ENCODE peak calls at places on chromosomes 4 and X, in five cellular contexts. L is tibial nerve, C is heart right ventricle, E is cardiac fibroblast, I is Calu3. M is an unnamed sample.

GRCh38 chr4:39732728-39733127 is 34.8 kb downstream of the UBE2K start:
- DNase-seq in L (no peak), C (no peak), E (peak; percentile 79), I (no peak), M (no peak)

GRCh38 chr4:37628977-37629609 is 57.1 kb downstream of the RELL1 start:
- DNase-seq in L (no peak), C (no peak), E (peak; percentile 63), I (peak; percentile 21), M (peak; percentile 31)

GRCh38 chr4:121824950-121825349 is 1.3 kb upstream of the CCNA2 start:
- DNase-seq in L (no peak), C (no peak), E (no peak), I (no peak), M (no peak)

GRCh38 chr4:124262211-124263179 is 450.0 kb downstream of the ANKRD50 start:
- DNase-seq in L (peak; percentile 26), C (peak; percentile 73), E (peak; percentile 95), I (peak; percentile 65), M (peak; percentile 26)

GRCh38 chrX:71111141-71111843 is at the start of gene IL2RG:
- DNase-seq in L (no peak), C (no peak), E (no peak), I (no peak), M (no peak)

GRCh38 chrX:10634681-10635161 is 14.3 kb upstream of the MID1 start:
- DNase-seq in L (no peak), C (no peak), E (peak; percentile 57), I (peak; percentile 73), M (no peak)

GRCh38 chr4:6008766-6009385 is 9.4 kb downstream of the C4orf50 start:
- DNase-seq in L (no peak), C (no peak), E (no peak), I (no peak), M (no peak)

GRCh38 chrX:148960060-148960459 is 459.6 kb downstream of the AFF2 start:
- DNase-seq in L (no peak), C (no peak), E (peak; percentile 28), I (no peak), M (no peak)

GRCh38 chr4:64144994-64145393 is 264.3 kb downstream of the TECRL start:
- DNase-seq in L (no peak), C (peak; percentile 9), E (no peak), I (peak; percentile 13), M (no peak)

GRCh38 chr4:81580346-81581013 is 108.8 kb upstream of the RASGEF1B start:
- DNase-seq in L (no peak), C (no peak), E (no peak), I (no peak), M (no peak)

GRCh38 chrX:107684956-107685385 is 56.7 kb downstream of the PRPS1 start:
- DNase-seq in L (peak; percentile 63), C (peak; percentile 48), E (peak; percentile 90), I (peak; percentile 75), M (no peak)

GRCh38 chrX:19554786-19555185 is 39.5 kb upstream of the MAP3K15 start:
- DNase-seq in L (no peak), C (no peak), E (peak; percentile 11), I (no peak), M (no peak)

GRCh38 chr4:24800273-24800880 is 5.0 kb downstream of the SOD3 start:
- DNase-seq in L (no peak), C (peak; percentile 20), E (peak; percentile 36), I (no peak), M (no peak)

GRCh38 chrX:96590403-96590802 is 94.2 kb upstream of the DIAPH2 start:
- DNase-seq in L (no peak), C (no peak), E (no peak), I (no peak), M (no peak)

GRCh38 chrX:22053486-22053885 is 21.4 kb downstream of the PHEX start:
- DNase-seq in L (no peak), C (no peak), E (no peak), I (no peak), M (no peak)

GRCh38 chr4:80731436-80731835 is 299.1 kb upstream of the BMP3 start:
- DNase-seq in L (no peak), C (no peak), E (no peak), I (no peak), M (no peak)

GRCh38 chrX:139158256-139158655 is 372.3 kb upstream of the F9 start:
- DNase-seq in L (no peak), C (no peak), E (no peak), I (peak; percentile 0), M (no peak)

GRCh38 chrX:13151806-13152510 is 107.5 kb upstream of the FAM9C start:
- DNase-seq in L (no peak), C (peak; percentile 9), E (peak; percentile 41), I (no peak), M (no peak)

GRCh38 chrX:107766470-107767140 is 9.0 kb downstream of the TSC22D3 start:
- DNase-seq in L (no peak), C (no peak), E (peak; percentile 82), I (no peak), M (no peak)

GRCh38 chr4:62835579-62835978 is 1573.7 kb downstream of the TECRL start:
- DNase-seq in L (no peak), C (no peak), E (no peak), I (no peak), M (no peak)

GRCh38 chrX:152926279-152926678 is 28.4 kb downstream of the ZNF185 start:
- DNase-seq in L (no peak), C (no peak), E (peak; percentile 58), I (peak; percentile 79), M (no peak)

GRCh38 chrX:20681691-20682090 is 415.0 kb upstream of the RPS6KA3 start:
- DNase-seq in L (no peak), C (no peak), E (no peak), I (no peak), M (no peak)

GRCh38 chr4:87559090-87559837 is 30.1 kb upstream of the SPARCL1 start:
- DNase-seq in L (no peak), C (no peak), E (no peak), I (peak; percentile 34), M (no peak)

GRCh38 chr4:185142911-185143595 is at the start of gene SLC25A4:
- DNase-seq in L (peak; percentile 74), C (peak; percentile 87), E (peak; percentile 71), I (peak; percentile 86), M (peak; percentile 62)
- TF ChIP-seq CTCF in L (peak; percentile 61), C (peak; percentile 51), E (peak; percentile 11), I (no peak), M (no peak)

DNA sequence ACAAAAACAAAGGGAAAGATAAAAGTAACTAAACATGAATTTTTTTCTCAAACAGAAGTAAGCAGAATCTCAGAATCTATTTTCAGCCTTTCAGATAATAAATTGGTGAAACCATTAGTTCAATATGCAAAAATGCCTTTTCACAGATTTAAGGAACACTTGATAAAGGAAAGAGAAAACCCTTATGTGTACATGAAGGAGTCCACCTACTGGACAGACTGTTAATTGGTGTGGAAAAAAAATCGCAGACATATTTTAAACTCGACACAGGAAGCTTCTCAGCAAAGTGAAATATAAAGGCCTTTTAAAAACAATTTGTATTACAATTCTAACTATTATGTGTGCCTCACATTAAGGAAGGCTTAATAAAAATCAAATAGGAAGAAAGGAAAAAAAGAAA is 22.3 kb downstream of the COX7B2 start:
- DNase-seq in L (no peak), C (no peak), E (peak; percentile 9), I (no peak), M (no peak)
- TF ChIP-seq CTCF in L (no peak), C (peak; percentile 31), E (peak; percentile 41), I (peak; percentile 17), M (no peak)

DNA sequence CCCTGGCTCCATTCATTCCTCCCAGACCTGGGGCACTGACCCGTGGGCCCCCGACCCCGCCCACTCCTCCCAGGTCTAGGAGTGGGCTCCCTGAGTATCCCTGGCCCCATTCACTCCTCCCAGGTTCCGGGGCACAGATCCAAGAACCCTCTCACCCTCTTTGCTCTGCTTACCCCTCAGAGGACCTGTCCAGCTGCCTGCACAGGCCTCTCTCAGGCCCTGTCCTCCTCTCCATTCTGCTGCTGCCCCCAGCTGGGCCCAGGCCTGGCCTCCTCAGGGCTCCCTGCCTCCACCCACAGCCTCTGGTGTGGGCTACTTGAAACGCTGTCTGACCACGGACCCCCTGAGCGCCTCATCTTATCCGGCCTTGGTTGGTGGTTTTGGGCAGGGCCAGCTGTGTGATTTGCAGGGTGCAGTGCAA is 217.7 kb upstream of the PSAPL1 start:
- DNase-seq in L (no peak), C (no peak), E (no peak), I (no peak), M (no peak)
- TF ChIP-seq CTCF in L (no peak), C (no peak), E (no peak), I (no peak), M (no peak)

DNA sequence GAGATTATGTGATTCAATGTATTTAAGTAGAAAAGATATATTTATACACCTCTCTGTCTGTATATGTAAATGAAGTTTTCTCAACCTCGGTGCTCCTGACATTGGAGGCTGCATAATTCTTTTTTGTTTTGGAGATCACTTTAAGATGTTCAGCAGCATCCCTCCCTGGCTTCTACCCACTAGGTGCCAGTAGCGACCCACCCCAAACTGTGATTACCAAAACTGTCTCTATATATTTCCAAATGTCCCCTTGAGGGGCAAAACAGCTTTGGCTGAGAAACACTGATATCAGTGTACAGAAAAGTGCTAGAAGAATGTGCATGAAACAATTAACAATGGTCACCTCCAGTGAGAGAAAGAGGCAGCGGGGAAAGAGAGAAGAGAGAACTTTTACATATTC is 51.2 kb downstream of the DCX start:
- DNase-seq in L (no peak), C (no peak), E (no peak), I (no peak), M (no peak)
- TF ChIP-seq CTCF in L (no peak), C (no peak), E (no peak), I (no peak), M (no peak)

DNA sequence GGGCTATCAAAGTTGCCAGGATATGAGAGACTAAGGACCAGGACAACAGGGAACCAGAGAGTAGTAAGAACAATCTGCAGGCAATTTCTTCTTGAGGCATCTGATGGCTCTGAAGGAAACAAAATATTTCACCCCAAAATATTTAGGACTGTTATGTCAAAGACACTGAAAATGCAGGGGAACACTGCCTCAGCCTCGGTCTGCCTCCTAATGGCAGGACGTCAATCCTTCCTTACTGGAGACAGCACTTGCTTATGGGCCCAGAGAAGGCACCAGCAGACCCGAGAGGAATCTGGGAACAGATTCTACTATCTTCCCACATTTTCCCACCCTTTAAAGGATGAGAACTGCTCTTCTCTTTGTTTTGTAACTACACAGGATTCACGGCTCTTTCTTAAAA is 23.3 kb downstream of the RNF150 start:
- DNase-seq in L (no peak), C (no peak), E (no peak), I (no peak), M (no peak)
- TF ChIP-seq CTCF in L (no peak), C (no peak), E (no peak), I (no peak), M (no peak)

GRCh38 chr4:109574443-109574850 is 14.4 kb downstream of the MCUB start:
- DNase-seq in L (no peak), C (no peak), E (peak; percentile 59), I (peak; percentile 14), M (no peak)
- TF ChIP-seq CTCF in L (no peak), C (peak; percentile 35), E (peak; percentile 32), I (no peak), M (no peak)

DNA sequence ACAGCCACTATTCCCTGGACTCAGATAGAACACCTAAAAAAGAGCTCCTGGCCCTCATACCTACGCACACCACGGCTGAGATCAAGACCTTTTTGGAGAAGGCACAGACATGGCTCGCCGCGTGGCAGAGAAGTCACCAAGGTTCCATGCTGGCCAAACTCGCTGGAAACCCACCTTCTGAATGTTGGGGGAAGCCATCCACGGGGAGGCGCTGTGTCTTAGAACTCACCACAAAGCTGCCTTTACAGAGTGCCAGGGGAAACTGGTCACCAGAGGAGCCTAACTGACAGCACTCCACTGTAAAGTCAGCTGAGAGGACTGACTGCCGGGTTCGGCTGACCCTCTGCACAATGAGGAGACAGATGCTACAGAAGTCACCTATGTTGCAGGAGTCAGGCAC is 97.9 kb downstream of the NEUROG2 start:
- DNase-seq in L (no peak), C (no peak), E (no peak), I (no peak), M (no peak)
- TF ChIP-seq CTCF in L (no peak), C (no peak), E (no peak), I (no peak), M (no peak)